ENCODE peak calls at places on chromosome 2, in eight cellular contexts. L is GM23248; R is effector memory CD8-positive, alpha-beta T cell; W is NCI-H226; K is glutamatergic neuron; O is T1000; D is smooth muscle cell of the brain vasculature; P is HAP-1. H is an unnamed sample.

GRCh38 chr2:12113364-12113763 is 366.9 kb downstream of the LPIN1 start:
- DNase-seq in R (no peak), P (no peak), O (no peak), W (no peak), D (no peak), L (no peak), K (no peak), H (no peak)

GRCh38 chr2:54438271-54438670 is 17.9 kb upstream of the SPTBN1 start:
- DNase-seq in W (no peak), L (peak; percentile 60), K (no peak), R (no peak), P (no peak), O (no peak), D (no peak), H (peak; percentile 39)

GRCh38 chr2:72924353-72925240 is 7.3 kb downstream of the EMX1 start:
- DNase-seq in P (no peak), L (peak; percentile 37), D (no peak), R (no peak), W (no peak), O (no peak), K (peak; percentile 46), H (no peak)

GRCh38 chr2:130963849-130964793 is 127.4 kb downstream of the ARHGEF4 start:
- DNase-seq in W (no peak), D (no peak), R (no peak), L (peak; percentile 46), O (no peak), K (peak; percentile 81), P (peak; percentile 28), H (peak; percentile 74)

GRCh38 chr2:58515827-58516574 is 274.9 kb upstream of the FANCL start:
- DNase-seq in O (no peak), L (peak; percentile 29), P (no peak), D (no peak), K (no peak), W (no peak), R (no peak), H (no peak)

GRCh38 chr2:216130346-216130951 is 21.3 kb downstream of the XRCC5 start:
- DNase-seq in O (no peak), P (no peak), R (no peak), D (no peak), K (no peak), L (no peak), W (no peak), H (no peak)

GRCh38 chr2:48346124-48346536 is 183.8 kb upstream of the STON1 start:
- DNase-seq in D (peak; percentile 32), L (peak; percentile 87), R (no peak), W (peak; percentile 78), K (no peak), O (no peak), P (no peak), H (no peak)

GRCh38 chr2:179932786-179933185 is 71.4 kb upstream of the ZNF385B start:
- DNase-seq in R (no peak), P (no peak), L (peak; percentile 22), W (peak; percentile 24), D (no peak), O (no peak), K (no peak), H (no peak)

GRCh38 chr2:113831156-113831555 is 58.7 kb upstream of the ACTR3 start:
- DNase-seq in W (no peak), P (no peak), O (no peak), R (no peak), D (no peak), K (no peak), L (peak; percentile 84), H (no peak)

GRCh38 chr2:185433824-185434223 is 304.8 kb upstream of the FSIP2 start:
- DNase-seq in D (no peak), K (no peak), O (no peak), P (peak; percentile 12), L (no peak), R (no peak), W (peak; percentile 84), H (peak; percentile 5)

GRCh38 chr2:199704358-199705238 is 146.4 kb downstream of the FTCDNL1 start:
- DNase-seq in R (peak; percentile 4), P (peak; percentile 56), D (no peak), K (peak; percentile 14), L (peak; percentile 57), O (peak; percentile 9), W (no peak), H (peak; percentile 18)